ENCODE peak calls at places on chromosome 5, in eight cellular contexts. H is A673, K is pancreas, X is neural progenitor cell, I is endothelial cell of umbilical vein, D is WERI-Rb-1, J is body of pancreas, Q is ascending aorta. O is an unnamed sample. For H3K36me3, the result is how much of the 10 kb centered on the place peaks cover.

GRCh38 chr5:141840826-141841360 is 37.3 kb downstream of the PCDH1 start:
- DNase-seq in J (no peak), Q (no peak), H (no peak), K (no peak), D (no peak), I (peak), X (no peak), O (no peak)

GRCh38 chr5:173326501-173326960 is 1.7 kb downstream of the STC2 start:
- DNase-seq in I (peak), X (peak), H (peak), J (no peak), D (no peak), K (no peak), Q (peak), O (no peak)

GRCh38 chr5:143550985-143551630 is 147.6 kb upstream of the NR3C1 start:
- DNase-seq in Q (no peak), J (no peak), I (no peak), H (no peak), D (no peak), X (no peak), K (no peak), O (no peak)

GRCh38 chr5:163760498-163760897 is 255.1 kb downstream of the MAT2B start:
- DNase-seq in X (no peak), H (no peak), Q (no peak), I (peak), J (no peak), D (no peak), K (no peak), O (no peak)

GRCh38 chr5:137753227-137753985 is 757 bp downstream of the HNRNPA0 start:
- DNase-seq in Q (peak), K (peak), I (no peak), J (peak), X (peak), H (no peak), D (peak), O (peak)

GRCh38 chr5:91978221-91978882 is 595.2 kb upstream of the ARRDC3 start:
- DNase-seq in J (no peak), H (no peak), D (no peak), K (no peak), X (no peak), I (no peak), Q (no peak), O (no peak)

GRCh38 chr5:130710596-130710995 is 454.5 kb downstream of the HINT1 start:
- DNase-seq in H (no peak), K (no peak), I (peak), X (no peak), J (no peak), D (no peak), Q (no peak), O (no peak)

GRCh38 chr5:105414067-105414466 is 1851.5 kb upstream of the NUDT12 start:
- DNase-seq in I (no peak), Q (no peak), H (no peak), K (no peak), X (no peak), J (no peak), D (no peak), O (no peak)

GRCh38 chr5:75236322-75237316 is at the start of gene ANKRD31:
- DNase-seq in D (peak), J (peak), Q (peak), X (peak), K (peak), H (peak), I (peak), O (peak)

GRCh38 chr5:171451421-171451820 is 32.0 kb downstream of the FGF18 start:
- DNase-seq in Q (no peak), K (no peak), I (no peak), H (no peak), X (no peak), J (no peak), D (no peak), O (no peak)
- H3K36me3 ChIP-seq in Q (under half), K (under half), I (under half), H (under half), X (under half), J (under half), D (under half), O (under half)

GRCh38 chr5:68395844-68396523 is 180.4 kb downstream of the PIK3R1 start:
- DNase-seq in D (no peak), X (no peak), J (peak), H (no peak), I (no peak), Q (no peak), K (no peak), O (no peak)

GRCh38 chr5:68392608-68393007 is 177.1 kb downstream of the PIK3R1 start:
- DNase-seq in H (no peak), I (no peak), K (no peak), Q (no peak), X (no peak), J (no peak), D (no peak), O (no peak)

GRCh38 chr5:68398146-68398812 is 182.7 kb downstream of the PIK3R1 start:
- DNase-seq in I (no peak), K (no peak), J (no peak), X (no peak), D (no peak), H (no peak), Q (no peak), O (no peak)

GRCh38 chr5:68395302-68395701 is 179.7 kb downstream of the PIK3R1 start:
- DNase-seq in D (peak), I (no peak), K (no peak), J (no peak), H (no peak), X (no peak), Q (no peak), O (no peak)

DNA sequence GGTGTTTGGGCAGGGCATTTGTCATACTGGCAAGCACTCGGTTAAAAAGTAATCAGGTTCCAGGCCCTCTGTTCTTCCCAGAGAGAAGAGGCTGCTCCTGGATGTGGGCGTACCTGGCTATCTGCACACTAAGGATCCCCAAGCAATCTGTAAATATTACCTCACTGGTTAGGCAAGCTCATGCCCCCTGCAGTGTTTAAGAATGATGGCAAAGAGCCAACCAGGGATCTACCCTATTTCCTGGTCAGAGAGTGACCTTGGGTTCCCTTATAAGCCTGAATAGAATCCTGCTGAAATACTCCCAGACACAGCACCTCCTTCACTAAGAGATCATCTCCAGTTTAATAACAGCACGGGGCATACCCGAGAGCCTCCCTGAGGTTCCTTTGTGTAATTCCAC is 181.2 kb downstream of the PIK3R1 start:
- DNase-seq in X (no peak), J (peak), I (no peak), K (no peak), H (no peak), D (peak), Q (no peak), O (no peak)
- H3K36me3 ChIP-seq in X (under half), J (under half), I (under half), K (under half), H (under half), D (under half), Q (under half), O (under half)

GRCh38 chr5:139895046-139895445 is 99.4 kb downstream of the PSD2 start:
- DNase-seq in J (no peak), Q (no peak), I (no peak), X (no peak), D (no peak), H (no peak), K (peak), O (no peak)
- H3K36me3 ChIP-seq in J (under half), Q (under half), I (under half), X (under half), D (under half), H (under half), K (under half), O (under half)

DNA sequence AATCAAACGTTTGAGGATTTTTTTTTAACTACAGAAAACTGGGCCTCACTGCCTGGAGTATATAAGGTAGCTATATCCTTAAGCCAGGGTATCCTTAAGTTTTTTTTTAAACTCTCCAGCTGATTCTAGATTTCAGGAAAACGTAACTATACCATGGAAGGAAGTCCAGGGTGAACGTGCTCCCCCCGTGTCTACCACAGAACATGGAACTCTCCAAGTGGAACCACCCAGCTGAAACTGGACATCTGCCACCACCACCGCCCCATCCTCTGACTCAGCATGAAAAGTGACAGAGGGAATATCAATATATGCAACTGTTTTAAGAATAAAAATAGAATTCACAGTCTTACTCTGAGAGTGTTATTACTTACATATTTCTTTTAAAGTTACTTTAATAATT is 61.3 kb downstream of the DROSHA start:
- DNase-seq in Q (peak), I (peak), J (no peak), X (no peak), K (no peak), D (no peak), H (peak), O (peak)
- H3K36me3 ChIP-seq in Q (under half), I (under half), J (under half), X (under half), K (under half), D (half or more), H (under half), O (half or more)

GRCh38 chr5:82072138-82072537 is 100.3 kb downstream of the ATG10 start:
- DNase-seq in D (no peak), I (no peak), K (no peak), X (no peak), J (no peak), H (no peak), Q (no peak), O (no peak)

GRCh38 chr5:82073179-82073578 is 101.4 kb downstream of the ATG10 start:
- DNase-seq in X (no peak), H (no peak), D (no peak), J (no peak), I (no peak), K (no peak), Q (no peak), O (no peak)

GRCh38 chr5:82074968-82075367 is 103.1 kb downstream of the ATG10 start:
- DNase-seq in D (no peak), J (no peak), I (no peak), X (peak), H (no peak), Q (no peak), K (no peak), O (no peak)
- H3K36me3 ChIP-seq in D (under half), J (under half), I (under half), X (under half), H (under half), Q (under half), K (under half), O (under half)

DNA sequence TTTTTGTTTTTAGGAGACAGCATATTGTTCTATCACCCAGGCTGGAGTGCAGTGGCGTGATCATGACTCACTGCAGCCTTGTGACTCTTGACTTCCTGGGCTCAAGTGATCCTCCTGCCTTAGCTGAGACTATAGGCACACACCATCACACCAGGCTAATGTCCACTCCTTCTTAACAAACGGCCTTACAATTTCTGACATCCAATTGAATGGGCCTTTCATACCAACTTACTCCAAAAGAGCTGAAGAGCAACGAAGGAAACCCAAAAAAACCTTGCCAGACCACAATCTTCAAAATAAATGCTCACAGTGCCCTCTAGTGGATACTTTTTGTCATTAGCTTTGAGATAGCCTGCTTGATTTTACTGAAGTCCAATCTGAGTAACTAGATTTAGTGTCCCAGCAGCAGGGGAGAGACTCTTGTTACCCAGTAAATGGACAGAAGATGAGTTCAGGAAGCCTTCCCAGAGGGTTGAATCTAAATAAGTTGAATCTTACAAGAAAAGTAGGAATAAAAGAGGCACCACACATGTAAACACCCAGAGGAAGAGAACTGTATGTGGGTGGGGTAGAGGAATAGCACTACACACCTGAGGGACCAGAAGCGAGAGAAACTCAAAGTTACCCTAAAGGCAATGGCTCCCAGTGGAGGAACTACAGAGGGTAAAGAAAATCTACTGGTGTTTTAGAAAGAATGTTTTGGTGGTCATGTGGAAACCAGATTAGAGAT is 9.3 kb downstream of the ZNF622 start:
- DNase-seq in I (peak), Q (no peak), X (peak), H (peak), K (no peak), J (peak), D (no peak), O (no peak)
- H3K36me3 ChIP-seq in I (under half), Q (under half), X (under half), H (half or more), K (under half), J (under half), D (half or more), O (under half)